ENCODE peak calls at places on chromosomes 16 and 17, in five cellular contexts. E is A549, O is hepatocyte, A is K562, I is IMR-90. J is an unnamed sample.

GRCh38 chr16:85908889-85909584 is 10.1 kb downstream of the IRF8 start:
- DNase-seq in E (no peak), I (no peak), A (no peak), O (no peak), J (no peak)

GRCh38 chr17:67784364-67785121 is 40.8 kb upstream of the BPTF start:
- DNase-seq in I (no peak), O (peak; percentile 32), A (peak; percentile 91), E (no peak), J (no peak)

GRCh38 chr16:2196162-2196980 is at the start of gene CASKIN1:
- DNase-seq in O (peak; percentile 69), E (no peak), A (peak; percentile 57), I (no peak), J (peak; percentile 69)

GRCh38 chr16:27779719-27780161 is 229.8 kb downstream of the KATNIP start:
- DNase-seq in E (peak; percentile 33), I (peak; percentile 46), O (peak; percentile 51), A (peak; percentile 72), J (peak; percentile 89)

GRCh38 chr16:68259421-68259820 is 4.9 kb upstream of the SLC7A6 start:
- DNase-seq in A (no peak), O (no peak), I (peak; percentile 13), E (no peak), J (no peak)

GRCh38 chr17:65918921-65919546 is 272.9 kb downstream of the CEP112 start:
- DNase-seq in I (no peak), A (no peak), O (peak; percentile 13), E (no peak), J (peak; percentile 50)

GRCh38 chr17:45341389-45342158 is 24.8 kb upstream of the MAP3K14 start:
- DNase-seq in O (peak; percentile 73), A (peak; percentile 71), E (peak; percentile 94), I (peak; percentile 85), J (peak; percentile 94)

GRCh38 chr16:24975428-24975889 is 39.7 kb downstream of the ARHGAP17 start:
- DNase-seq in O (peak; percentile 45), E (peak; percentile 19), I (peak; percentile 66), A (no peak), J (no peak)

GRCh38 chr17:8300629-8301242 is 5.5 kb upstream of the SLC25A35 start:
- DNase-seq in A (peak; percentile 67), O (peak; percentile 82), I (peak; percentile 64), E (peak; percentile 87), J (peak; percentile 90)

GRCh38 chr17:8304181-8304910 is 5.7 kb upstream of the ARHGEF15 start:
- DNase-seq in A (peak; percentile 71), I (no peak), O (no peak), E (peak; percentile 58), J (peak; percentile 34)

GRCh38 chr17:8294361-8294760 is 839 bp downstream of the SLC25A35 start:
- DNase-seq in A (no peak), I (no peak), O (no peak), E (no peak), J (no peak)

GRCh38 chr17:8294814-8295316 is 335 bp downstream of the SLC25A35 start:
- DNase-seq in O (no peak), E (no peak), A (no peak), I (no peak), J (no peak)

DNA sequence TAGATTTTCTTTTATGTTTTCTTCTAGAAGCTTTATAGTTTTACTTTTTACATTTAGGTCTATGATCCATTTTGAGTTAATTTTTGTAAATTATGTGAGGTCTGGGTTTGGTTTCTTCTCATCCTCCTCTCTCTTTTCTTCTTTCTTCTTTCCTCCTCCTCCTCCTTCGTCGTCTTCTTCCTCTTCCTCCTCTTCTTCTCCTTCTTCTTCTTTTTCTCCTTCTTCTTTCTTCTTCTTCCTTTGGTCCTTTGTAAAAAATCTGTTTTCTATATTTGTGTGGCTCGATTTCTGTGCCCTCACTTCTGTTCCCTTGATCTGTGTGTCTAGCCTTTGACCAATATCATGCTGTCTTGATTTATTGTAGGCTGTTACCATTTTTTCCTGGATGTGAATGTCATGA is 5.0 kb upstream of the SLC25A35 start:
- DNase-seq in E (no peak), I (no peak), O (no peak), A (no peak), J (no peak)
- H3K4me2 ChIP-seq in E (peak overlapping the region; percentile 12), I (no peak overlapping the region), O (no peak overlapping the region), A (peak overlapping the region; percentile 38), J (no peak overlapping the region)

DNA sequence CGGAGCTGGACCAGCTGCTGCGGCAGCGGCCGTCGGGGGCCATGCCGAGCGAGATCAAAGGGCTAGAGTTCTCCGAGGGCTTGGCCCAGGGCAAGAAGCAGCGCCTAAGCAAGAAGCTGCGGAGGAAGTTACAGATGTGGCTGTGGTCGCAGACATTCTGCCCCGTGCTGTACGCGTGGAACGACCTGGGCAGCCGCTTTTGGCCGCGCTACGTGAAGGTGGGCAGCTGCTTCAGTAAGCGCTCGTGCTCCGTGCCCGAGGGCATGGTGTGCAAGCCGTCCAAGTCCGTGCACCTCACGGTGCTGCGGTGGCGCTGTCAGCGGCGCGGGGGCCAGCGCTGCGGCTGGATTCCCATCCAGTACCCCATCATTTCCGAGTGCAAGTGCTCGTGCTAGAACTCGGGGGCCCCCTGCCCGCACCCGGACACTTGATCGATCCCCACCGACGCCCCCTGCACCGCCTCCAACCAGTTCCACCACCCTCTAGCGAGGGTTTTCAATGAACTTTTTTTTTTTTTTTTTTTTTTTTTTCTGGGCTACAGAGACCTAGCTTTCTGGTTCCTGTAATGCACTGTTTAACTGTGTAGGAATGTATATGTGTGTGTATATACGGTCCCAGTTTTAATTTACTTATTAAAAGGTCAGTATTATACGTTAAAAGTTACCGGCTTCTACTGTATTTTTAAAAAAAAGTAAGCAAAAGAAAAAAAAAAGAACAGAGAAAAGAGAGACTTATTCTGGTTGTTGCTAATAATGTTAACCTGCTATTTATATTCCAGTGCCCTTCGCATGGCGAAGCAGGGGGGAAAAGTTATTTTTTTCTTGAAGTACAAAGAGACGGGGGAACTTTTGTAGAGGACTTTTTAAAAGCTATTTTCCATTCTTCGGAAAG is 1.3 kb downstream of the NOG start:
- DNase-seq in E (peak; percentile 52), I (peak; percentile 10), A (no peak), O (peak; percentile 36), J (peak; percentile 68)
- TF ChIP-seq CTCF in E (no peak), I (no peak), A (no peak), O (no peak), J (no peak)

GRCh38 chr17:49745175-49746139 is 18.5 kb downstream of the FAM117A start:
- DNase-seq in A (no peak), E (no peak), O (no peak), I (no peak), J (no peak)
- H3K4me2 ChIP-seq in A (no peak overlapping the region), E (no peak overlapping the region), O (no peak overlapping the region), I (no peak overlapping the region), J (no peak overlapping the region)

DNA sequence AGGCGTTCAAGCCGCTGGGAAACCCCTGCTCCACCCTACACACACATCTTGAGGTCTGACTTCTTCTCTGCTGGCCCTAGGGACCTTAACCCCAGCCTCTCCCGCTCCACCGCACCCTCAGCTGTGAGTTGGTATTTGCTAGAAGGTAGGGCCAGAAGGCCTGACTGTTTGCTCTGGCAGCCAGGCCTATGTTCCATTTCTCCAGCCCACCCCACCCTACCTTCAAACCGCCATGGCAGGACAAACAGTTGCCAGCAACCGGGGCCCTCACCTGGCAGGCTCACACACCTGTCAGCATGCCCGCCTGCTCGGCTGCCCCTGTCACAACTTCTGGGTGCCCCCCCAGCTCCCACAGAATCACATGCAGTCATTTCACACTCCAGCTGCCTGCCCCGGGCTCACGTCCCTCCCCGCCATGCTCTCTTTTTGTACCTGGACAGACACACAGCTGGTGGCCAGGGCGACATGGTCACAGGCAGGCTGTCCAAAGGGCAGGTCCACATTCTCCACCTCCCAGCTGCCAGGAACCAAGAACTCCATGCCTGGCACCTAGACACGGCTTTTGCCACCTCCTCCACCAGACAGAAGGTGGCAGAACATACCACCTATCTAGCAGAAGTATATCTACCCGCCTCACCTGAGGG is 2.6 kb upstream of the ATP2A3 start:
- DNase-seq in A (no peak), O (no peak), E (no peak), I (no peak), J (no peak)
- TF ChIP-seq CTCF in A (no peak), O (no peak), E (no peak), I (no peak), J (peak; percentile 0)